ENCODE peak calls at places on chromosomes 16 and 17, in eight cellular contexts. Z is colonic mucosa; S is effector memory CD4-positive, alpha-beta T cell; C is lung; N is tibial artery; B is adrenal gland; L is ascending aorta; P is cardiac muscle cell. I is an unnamed sample. For H3K4me1, the result is how much of the 10 kb centered on the place peaks cover.

GRCh38 chr17:4327638-4328037 is 38.8 kb downstream of the UBE2G1 start:
- DNase-seq in P (no peak), S (no peak), Z (no peak), B (no peak), L (no peak), N (no peak), C (no peak), I (no peak)

GRCh38 chr17:76027159-76027839 is at the start of gene EVPL:
- DNase-seq in L (no peak), N (no peak), C (peak), S (no peak), P (no peak), Z (peak), B (no peak), I (no peak)

GRCh38 chr17:57485566-57485865 is 229.2 kb downstream of the MSI2 start:
- DNase-seq in B (no peak), N (no peak), L (no peak), Z (no peak), C (no peak), P (no peak), S (no peak), I (no peak)

GRCh38 chr16:17166095-17166494 is 304.7 kb downstream of the XYLT1 start:
- DNase-seq in S (no peak), L (no peak), C (no peak), P (no peak), B (no peak), N (no peak), Z (no peak), I (no peak)

GRCh38 chr16:2701272-2701671 is 18.8 kb downstream of the PRSS27 start:
- DNase-seq in S (no peak), N (no peak), P (no peak), L (no peak), C (no peak), Z (no peak), B (no peak), I (no peak)

GRCh38 chr17:18205861-18206260 is 19.6 kb upstream of the LLGL1 start:
- DNase-seq in N (no peak), P (no peak), C (no peak), S (no peak), Z (no peak), B (no peak), L (no peak), I (no peak)

GRCh38 chr16:28846933-28847273 is 755 bp upstream of the TUFM start:
- DNase-seq in N (no peak), L (no peak), S (no peak), C (no peak), B (no peak), P (no peak), Z (no peak), I (no peak)

GRCh38 chr16:66714062-66714461 is 17.5 kb upstream of the CMTM4 start:
- DNase-seq in C (no peak), L (no peak), Z (no peak), B (no peak), P (no peak), N (no peak), S (no peak), I (no peak)

GRCh38 chr17:27751166-27751565 is 49.2 kb downstream of the NOS2 start:
- DNase-seq in C (no peak), P (no peak), B (peak), N (no peak), L (no peak), S (no peak), Z (no peak), I (no peak)

GRCh38 chr16:86216591-86216990 is 293.7 kb upstream of the FOXF1 start:
- DNase-seq in L (no peak), Z (no peak), N (no peak), P (no peak), S (no peak), B (no peak), C (no peak), I (no peak)

GRCh38 chr16:82108101-82108500 is 61.9 kb downstream of the MPHOSPH6 start:
- DNase-seq in S (no peak), C (no peak), P (no peak), N (no peak), B (no peak), L (no peak), Z (no peak), I (no peak)

GRCh38 chr16:19488213-19488640 is 33.7 kb downstream of the GDE1 start:
- DNase-seq in B (no peak), Z (peak), S (no peak), C (no peak), P (no peak), L (no peak), N (no peak), I (no peak)

GRCh38 chr17:63960006-63960405 is 12.7 kb downstream of the SCN4A start:
- DNase-seq in Z (no peak), B (no peak), S (no peak), L (no peak), P (no peak), C (no peak), N (no peak), I (no peak)

GRCh38 chr16:73697336-73697735 is 599.3 kb upstream of the PSMD7 start:
- DNase-seq in S (no peak), Z (no peak), N (no peak), L (no peak), P (no peak), B (no peak), C (no peak), I (no peak)

GRCh38 chr16:52318259-52319008 is 228.5 kb downstream of the TOX3 start:
- DNase-seq in Z (no peak), P (no peak), N (no peak), S (no peak), L (no peak), B (no peak), C (no peak), I (no peak)

GRCh38 chr16:87471278-87472141 is 21.3 kb downstream of the ZCCHC14 start:
- DNase-seq in B (no peak), C (no peak), P (no peak), L (no peak), S (no peak), Z (peak), N (no peak), I (no peak)

GRCh38 chr16:74667215-74667765 is 613 bp upstream of the RFWD3 start:
- DNase-seq in S (peak), N (peak), Z (peak), L (no peak), C (no peak), P (peak), B (no peak), I (no peak)

GRCh38 chr17:9977175-9977574 is 72.1 kb upstream of the RCVRN start:
- DNase-seq in N (no peak), B (no peak), C (no peak), P (peak), L (no peak), Z (no peak), S (no peak), I (no peak)

GRCh38 chr16:88665148-88665547 is 2.3 kb upstream of the MVD start:
- DNase-seq in N (no peak), L (no peak), B (no peak), Z (no peak), C (no peak), P (no peak), S (no peak), I (no peak)

GRCh38 chr17:64240741-64241347 is 22.2 kb downstream of the TEX2 start:
- DNase-seq in Z (peak), P (peak), S (no peak), B (peak), L (peak), N (peak), C (peak), I (no peak)

GRCh38 chr17:73770115-73770848 is 126.0 kb upstream of the SDK2 start:
- DNase-seq in B (peak), Z (peak), N (peak), L (peak), P (peak), C (peak), S (no peak), I (no peak)

GRCh38 chr17:39653662-39654331 is 11.4 kb upstream of the TCAP start:
- DNase-seq in C (peak), Z (peak), P (peak), B (peak), N (no peak), S (peak), L (no peak), I (peak)

GRCh38 chr17:82636626-82637598 is 11.3 kb downstream of the WDR45B start:
- DNase-seq in B (no peak), Z (peak), P (no peak), L (no peak), C (no peak), N (no peak), S (no peak), I (no peak)

GRCh38 chr16:78669994-78670393 is 570.5 kb downstream of the WWOX start:
- DNase-seq in N (no peak), B (no peak), S (no peak), L (no peak), Z (no peak), P (peak), C (peak), I (no peak)

GRCh38 chr17:74404218-74404617 is 27.7 kb upstream of the GPRC5C start:
- DNase-seq in Z (no peak), C (no peak), S (no peak), B (no peak), N (no peak), L (no peak), P (no peak), I (no peak)

GRCh38 chr16:80612461-80613017 is 71.7 kb downstream of the DYNLRB2 start:
- DNase-seq in N (peak), C (no peak), S (no peak), B (no peak), Z (no peak), P (no peak), L (no peak), I (no peak)

GRCh38 chr16:89152831-89153700 is 18.5 kb upstream of the CDH15 start:
- DNase-seq in N (no peak), S (no peak), B (no peak), Z (no peak), L (no peak), C (no peak), P (no peak), I (no peak)

GRCh38 chr16:65754799-65755691 is 611.4 kb upstream of the CDH5 start:
- DNase-seq in S (no peak), P (peak), N (no peak), B (peak), L (no peak), Z (peak), C (no peak), I (no peak)

GRCh38 chr17:6231886-6232767 is 161.9 kb downstream of the WSCD1 start:
- DNase-seq in S (no peak), B (no peak), L (no peak), P (peak), C (no peak), N (no peak), Z (no peak), I (no peak)

DNA sequence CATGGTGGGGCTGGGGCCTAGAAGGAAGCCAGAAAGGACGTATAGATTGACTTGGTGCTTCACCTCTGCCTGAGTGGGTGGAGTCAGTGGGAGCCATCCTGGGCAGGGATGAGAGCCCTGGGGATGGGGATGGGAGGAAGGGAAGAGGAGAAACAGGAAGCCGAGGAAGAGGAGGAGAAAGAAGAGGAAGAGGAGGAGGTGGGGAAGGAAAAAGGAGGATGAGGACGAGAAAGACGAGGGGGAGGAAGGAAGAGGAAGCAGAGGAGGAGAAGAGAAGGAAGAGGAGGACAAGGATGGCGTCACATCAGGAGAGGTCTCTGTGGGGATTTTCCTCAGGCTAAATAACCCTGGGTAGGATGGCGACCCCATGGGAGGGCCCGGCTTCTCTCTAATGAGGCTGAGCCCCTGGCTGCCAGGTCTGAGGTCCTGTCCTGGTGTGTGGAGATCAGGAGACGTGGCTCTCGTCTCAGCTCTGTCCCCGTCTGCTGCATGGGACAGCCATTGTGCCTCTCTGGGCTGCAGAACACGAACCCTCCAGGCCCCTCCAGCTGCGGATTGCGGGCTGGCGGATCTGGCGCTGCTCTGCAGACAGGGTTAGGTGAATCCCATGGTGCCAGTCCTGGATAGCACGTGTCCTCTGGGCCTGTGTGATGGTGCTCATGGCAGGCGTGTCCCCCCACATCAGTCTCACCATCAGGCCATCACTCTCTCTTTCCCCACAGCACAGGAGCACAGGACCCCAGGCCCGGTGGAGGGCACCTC is 35.5 kb upstream of the MTSS2 start:
- DNase-seq in B (no peak), S (no peak), Z (no peak), C (no peak), L (no peak), N (no peak), P (no peak), I (no peak)
- H3K4me1 ChIP-seq in B (under half), S (under half), Z (under half), C (under half), L (under half), N (under half), P (under half), I (under half)

GRCh38 chr16:30011505-30012480 is 966 bp upstream of the DOC2A start:
- DNase-seq in L (no peak), S (no peak), C (no peak), Z (no peak), B (no peak), P (no peak), N (no peak), I (no peak)
- H3K4me3 ChIP-seq in L (peak), S (peak), C (no peak), Z (peak), B (no peak), P (peak), N (peak), I (no peak)

GRCh38 chr17:68460715-68461114 is 3.4 kb upstream of the WIPI1 start:
- DNase-seq in N (no peak), L (no peak), S (peak), Z (no peak), P (no peak), B (no peak), C (no peak), I (peak)

GRCh38 chr17:68460096-68460495 is 2.8 kb upstream of the WIPI1 start:
- DNase-seq in B (no peak), N (no peak), S (no peak), P (no peak), Z (no peak), L (no peak), C (no peak), I (no peak)

GRCh38 chr17:68457539-68458259 is 403 bp upstream of the WIPI1 start:
- DNase-seq in Z (peak), P (peak), B (peak), C (peak), N (peak), L (peak), S (peak), I (peak)

GRCh38 chr17:68458260-68459029 is 1.1 kb upstream of the WIPI1 start:
- DNase-seq in S (no peak), L (no peak), N (no peak), Z (no peak), P (no peak), C (no peak), B (no peak), I (no peak)

GRCh38 chr17:68459030-68459376 is 1.7 kb upstream of the WIPI1 start:
- DNase-seq in N (no peak), C (no peak), Z (no peak), P (no peak), L (no peak), B (no peak), S (no peak), I (no peak)
- H3K4me1 ChIP-seq in N (under half), C (under half), Z (under half), P (under half), L (under half), B (half or more), S (under half), I (half or more)

DNA sequence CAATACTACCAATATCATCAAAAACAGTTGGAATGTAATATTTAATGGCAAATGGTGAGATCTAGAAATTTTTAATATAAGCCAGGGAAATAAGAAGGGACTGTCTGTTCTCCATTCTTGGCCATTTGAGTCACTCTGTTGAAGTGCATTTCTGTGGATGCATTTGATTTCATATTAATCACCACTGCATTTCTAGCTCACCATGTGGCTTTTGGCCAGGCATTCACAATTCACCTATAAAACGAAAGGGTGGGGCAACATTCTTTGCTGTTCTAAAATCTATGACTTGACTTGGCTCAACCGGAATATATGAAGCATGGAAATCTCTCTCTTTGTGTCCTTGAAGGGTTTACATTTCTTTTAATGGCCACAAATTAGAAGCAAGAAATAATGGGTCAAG is 483.0 kb downstream of the SLC39A11 start:
- DNase-seq in P (no peak), S (no peak), C (no peak), B (no peak), N (no peak), L (no peak), Z (peak), I (no peak)
- H3K4me3 ChIP-seq in P (no peak), S (no peak), C (no peak), B (no peak), N (no peak), L (no peak), Z (no peak), I (no peak)

GRCh38 chr16:16006650-16007049 is 57.2 kb downstream of the ABCC1 start:
- DNase-seq in L (no peak), B (no peak), N (no peak), S (no peak), Z (no peak), P (no peak), C (no peak), I (no peak)
- H3K4me1 ChIP-seq in L (under half), B (under half), N (under half), S (under half), Z (under half), P (under half), C (under half), I (under half)

GRCh38 chr17:36597229-36597628 is 4.2 kb upstream of the MRM1 start:
- DNase-seq in B (no peak), S (no peak), Z (peak), C (no peak), P (no peak), N (no peak), L (no peak), I (no peak)
- H3K4me3 ChIP-seq in B (no peak), S (no peak), Z (no peak), C (no peak), P (no peak), N (no peak), L (no peak), I (no peak)

DNA sequence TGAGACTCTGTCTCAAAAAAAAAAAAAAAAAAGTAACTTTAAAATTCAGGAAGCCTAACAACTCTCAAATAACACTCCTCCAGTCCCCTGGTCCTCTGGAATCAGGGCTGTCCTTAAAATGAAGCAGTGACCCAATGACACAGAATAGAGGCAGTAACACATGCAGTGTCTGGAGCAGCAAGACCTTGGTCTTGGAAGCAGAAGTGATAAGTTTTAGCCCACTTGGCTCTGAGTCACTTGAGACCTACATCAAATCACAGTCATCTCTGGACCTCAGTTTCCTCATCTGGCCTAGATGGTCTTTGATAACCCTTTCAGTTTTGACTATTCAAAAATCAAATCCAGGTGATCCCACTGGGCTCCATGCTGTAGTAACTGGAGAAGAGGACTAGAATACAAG is 39.0 kb downstream of the LYRM1 start:
- DNase-seq in P (no peak), L (no peak), S (no peak), N (no peak), C (no peak), B (no peak), Z (no peak), I (no peak)
- H3K4me1 ChIP-seq in P (under half), L (under half), S (under half), N (under half), C (under half), B (under half), Z (under half), I (under half)

DNA sequence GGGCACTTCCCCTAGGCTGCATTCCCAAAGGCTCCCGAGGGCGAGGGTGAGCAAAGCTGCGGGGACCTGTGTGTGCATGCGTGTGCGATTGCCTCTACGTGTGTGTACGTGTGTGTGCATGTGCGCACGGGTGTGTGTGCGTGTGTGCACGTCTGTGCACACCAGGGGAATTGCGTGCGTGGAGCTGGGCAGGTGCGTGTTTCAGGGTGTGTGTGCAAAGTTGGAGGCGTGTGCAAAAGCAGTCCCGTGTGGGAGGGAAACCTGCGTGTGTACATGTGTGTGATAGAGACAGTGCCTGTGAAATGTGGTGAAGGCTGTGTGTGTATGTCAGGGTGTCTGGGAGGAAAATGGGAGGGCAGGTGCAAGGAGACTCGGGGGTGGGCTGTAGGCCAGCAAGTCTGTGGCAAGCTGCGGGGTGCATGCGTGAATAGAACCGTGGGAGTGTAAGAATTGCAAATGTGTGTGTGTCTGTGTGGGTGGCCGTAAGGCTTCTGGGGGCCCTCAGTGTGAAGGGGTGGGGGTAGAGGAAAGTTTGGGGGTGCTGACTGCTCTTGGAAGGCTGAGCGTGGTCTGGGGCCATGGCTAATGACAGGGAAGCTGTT is 481 bp downstream of the SEC14L5 start:
- DNase-seq in S (no peak), Z (no peak), N (no peak), L (no peak), C (no peak), P (no peak), B (no peak), I (no peak)
- H3K4me3 ChIP-seq in S (peak), Z (peak), N (peak), L (peak), C (no peak), P (no peak), B (no peak), I (no peak)

GRCh38 chr17:7508150-7508549 is 24.0 kb downstream of the POLR2A start:
- DNase-seq in C (no peak), S (no peak), P (no peak), N (no peak), L (no peak), Z (no peak), B (no peak), I (no peak)
- H3K4me1 ChIP-seq in C (under half), S (under half), P (under half), N (under half), L (under half), Z (under half), B (under half), I (under half)

I was measured in CD4-positive, CD25-positive, alpha-beta regulatory T cell.